ENCODE peak calls at places on chromosomes 11 and 22, in four cellular contexts. One of them, this sample, is unnamed.

GRCh38 chr11:123509737-123510578 is 79.9 kb downstream of the GRAMD1B start:
- DNase-seq in Calu3: no peak
- DNase-seq in GM18507: no peak
- DNase-seq in EL: peak
- DNase-seq in this sample: no peak

GRCh38 chr22:37287550-37287951 is 5.2 kb downstream of the CYTH4 start:
- DNase-seq in EL: no peak
- DNase-seq in Calu3: no peak
- DNase-seq in GM18507: no peak
- DNase-seq in this sample: no peak

GRCh38 chr22:48254311-48254873 is 1491.9 kb downstream of the TBC1D22A start:
- DNase-seq in Calu3: no peak
- DNase-seq in EL: no peak
- DNase-seq in GM18507: no peak
- DNase-seq in this sample: no peak

GRCh38 chr11:44467413-44467812 is 98.0 kb upstream of the CD82 start:
- DNase-seq in EL: no peak
- DNase-seq in GM18507: no peak
- DNase-seq in Calu3: no peak
- DNase-seq in this sample: no peak

GRCh38 chr22:26239561-26239960 is 70.3 kb downstream of the SEZ6L start:
- DNase-seq in Calu3: no peak
- DNase-seq in GM18507: no peak
- DNase-seq in EL: no peak
- DNase-seq in this sample: no peak

GRCh38 chr11:6353367-6353987 is 33.2 kb upstream of the CAVIN3 start:
- DNase-seq in GM18507: peak
- DNase-seq in EL: peak
- DNase-seq in Calu3: peak
- DNase-seq in this sample: peak

GRCh38 chr11:71992331-71992730 is 6.4 kb upstream of the IL18BP start:
- DNase-seq in GM18507: no peak
- DNase-seq in Calu3: no peak
- DNase-seq in EL: no peak
- DNase-seq in this sample: no peak

GRCh38 chr11:123255909-123256308 is 60.9 kb upstream of the CLMP start:
- DNase-seq in GM18507: no peak
- DNase-seq in Calu3: no peak
- DNase-seq in EL: no peak
- DNase-seq in this sample: no peak

GRCh38 chr11:86537541-86538222 is 134.7 kb downstream of the ME3 start:
- DNase-seq in Calu3: no peak
- DNase-seq in GM18507: no peak
- DNase-seq in EL: no peak
- DNase-seq in this sample: no peak

GRCh38 chr11:62611705-62612365 is 740 bp downstream of the EML3 start:
- DNase-seq in Calu3: peak
- DNase-seq in EL: peak
- DNase-seq in GM18507: no peak
- DNase-seq in this sample: no peak

GRCh38 chr11:57421805-57422204 is 5.1 kb downstream of the SLC43A3 start:
- DNase-seq in GM18507: no peak
- DNase-seq in EL: no peak
- DNase-seq in Calu3: no peak
- DNase-seq in this sample: no peak

This sample was measured in T-helper 17 cell.